ENCODE peak calls at places on chromosome 17, in ten cellular contexts. P is tibial nerve; X is stimulated activated CD4-positive, alpha-beta T cell treated with anti-CD3 and anti-CD28 coated beads, Interleukin-2, amount 100 ng/mL, for 48 hours; U is NCI-H460; K is effector memory CD8-positive, alpha-beta T cell; O is KBM-7; M is ELR; Y is activated T-cell treated with anti-CD3 and anti-CD28 coated beads, Interleukin-2, amount 50 U/mL, for 72 hours; D is trophoblast cell; S is non-pigmented ciliary epithelial cell. N is an unnamed sample.

GRCh38 chr17:7238418-7239090 is 703 bp downstream of the PHF23 start:
- DNase-seq in P (no peak), M (peak; percentile 50), U (no peak), K (peak; percentile 33), D (no peak), O (no peak), X (no peak), S (no peak), Y (peak; percentile 38), N (no peak)

GRCh38 chr17:81550830-81551457 is 1.2 kb downstream of the FAAP100 start:
- DNase-seq in U (no peak), X (no peak), P (no peak), M (no peak), S (no peak), Y (no peak), O (no peak), K (no peak), D (no peak), N (no peak)

GRCh38 chr17:81524865-81525159 is 3.4 kb upstream of the FSCN2 start:
- DNase-seq in D (no peak), P (no peak), U (no peak), X (no peak), Y (no peak), O (no peak), S (no peak), K (no peak), M (no peak), N (no peak)

GRCh38 chr17:5122586-5123342 is 6.9 kb downstream of the USP6 start:
- DNase-seq in K (no peak), X (no peak), O (no peak), D (no peak), S (no peak), M (peak; percentile 12), U (no peak), Y (peak; percentile 16), P (no peak), N (peak; percentile 47)

GRCh38 chr17:44086364-44087311 is 16.1 kb downstream of the G6PC3 start:
- DNase-seq in S (peak; percentile 69), U (peak; percentile 55), M (peak; percentile 96), Y (peak; percentile 62), K (no peak), P (no peak), X (peak; percentile 30), O (peak; percentile 78), D (peak; percentile 61), N (peak; percentile 97)

GRCh38 chr17:36937961-36938565 is 788 bp downstream of the LHX1 start:
- DNase-seq in P (no peak), U (no peak), D (no peak), K (peak; percentile 15), X (no peak), O (peak; percentile 53), S (no peak), Y (no peak), M (peak; percentile 53), N (peak; percentile 70)

GRCh38 chr17:49035470-49036269 is 38.5 kb downstream of the IGF2BP1 start:
- DNase-seq in X (peak; percentile 20), O (peak; percentile 51), S (no peak), U (peak; percentile 33), Y (peak; percentile 39), D (peak; percentile 50), M (peak; percentile 71), K (peak; percentile 29), P (peak; percentile 54), N (peak; percentile 86)

GRCh38 chr17:6868579-6868978 is 37.0 kb upstream of the TEKT1 start:
- DNase-seq in X (no peak), Y (no peak), S (no peak), P (no peak), M (peak; percentile 22), K (no peak), U (no peak), O (no peak), D (peak; percentile 20), N (peak; percentile 51)

GRCh38 chr17:4852504-4853075 is 19.4 kb downstream of the MINK1 start:
- DNase-seq in X (no peak), Y (no peak), K (peak; percentile 34), S (no peak), P (no peak), O (no peak), D (no peak), M (peak; percentile 37), U (no peak), N (no peak)

GRCh38 chr17:81086789-81087551 is 52.0 kb downstream of the BAIAP2 start:
- DNase-seq in K (no peak), M (no peak), S (no peak), Y (no peak), D (no peak), X (no peak), P (no peak), U (no peak), O (no peak), N (no peak)

N was measured in mesendoderm.